ENCODE peak calls at places on chromosome X, in seven cellular contexts. J is SHP77, B is left lobe of liver, N is mammary epithelial cell, Y is HCT116, O is lower lobe of right lung, P is NCI-H1105. M is an unnamed sample.

GRCh38 chrX:74526786-74527185 is 87.6 kb downstream of the RLIM start:
- DNase-seq in J (no peak), B (no peak), N (no peak), Y (no peak), O (no peak), P (no peak), M (no peak)

GRCh38 chrX:120604359-120604782 is 470 bp downstream of the MCTS1 start:
- DNase-seq in J (peak; percentile 21), B (peak; percentile 45), N (peak; percentile 25), Y (no peak), O (no peak), P (no peak), M (no peak)

GRCh38 chrX:71301195-71301924 is at the start of gene ITGB1BP2:
- DNase-seq in J (no peak), B (no peak), N (no peak), Y (no peak), O (no peak), P (no peak), M (no peak)

GRCh38 chrX:9062621-9063020 is 28.7 kb upstream of the FAM9B start:
- DNase-seq in J (no peak), B (no peak), N (no peak), Y (no peak), O (no peak), P (no peak), M (no peak)

GRCh38 chrX:57906790-57907189 is 3.5 kb downstream of the ZXDA start:
- DNase-seq in J (no peak), B (no peak), N (peak; percentile 24), Y (no peak), O (no peak), P (no peak), M (no peak)

GRCh38 chrX:13248867-13249521 is 70.9 kb downstream of the ATXN3L start:
- DNase-seq in J (no peak), B (no peak), N (no peak), Y (no peak), O (no peak), P (no peak), M (no peak)

GRCh38 chrX:56385336-56385735 is 153.2 kb downstream of the KLF8 start:
- DNase-seq in J (no peak), B (no peak), N (no peak), Y (no peak), O (no peak), P (no peak), M (no peak)

GRCh38 chrX:66677430-66677829 is 38.6 kb upstream of the EDA2R start:
- DNase-seq in J (no peak), B (no peak), N (peak; percentile 8), Y (no peak), O (no peak), P (no peak), M (no peak)

GRCh38 chrX:40383360-40383759 is 197.4 kb upstream of the ATP6AP2 start:
- DNase-seq in J (no peak), B (no peak), N (no peak), Y (no peak), O (no peak), P (no peak), M (no peak)

GRCh38 chrX:10617964-10618342 is 2.4 kb downstream of the MID1 start:
- DNase-seq in J (peak; percentile 39), B (no peak), N (peak; percentile 67), Y (no peak), O (no peak), P (no peak), M (no peak)

GRCh38 chrX:22135994-22136684 is 104.0 kb downstream of the PHEX start:
- DNase-seq in J (peak; percentile 9), B (no peak), N (peak; percentile 79), Y (peak; percentile 16), O (no peak), P (peak; percentile 29), M (no peak)

GRCh38 chrX:26914232-26914631 is 548.9 kb downstream of the PPP4R3C start:
- DNase-seq in J (no peak), B (no peak), N (no peak), Y (no peak), O (no peak), P (no peak), M (no peak)

GRCh38 chrX:38233891-38234807 is 13.5 kb upstream of the SRPX start:
- DNase-seq in J (no peak), B (no peak), N (peak; percentile 61), Y (no peak), O (no peak), P (no peak), M (no peak)

GRCh38 chrX:118963159-118963558 is 11.3 kb upstream of the LONRF3 start:
- DNase-seq in J (no peak), B (no peak), N (peak; percentile 29), Y (no peak), O (no peak), P (no peak), M (no peak)

GRCh38 chrX:23662853-23663252 is 4.4 kb upstream of the PRDX4 start:
- DNase-seq in J (no peak), B (no peak), N (peak; percentile 13), Y (no peak), O (no peak), P (no peak), M (no peak)

GRCh38 chrX:120452131-120452530 is 17.0 kb downstream of the LAMP2 start:
- DNase-seq in J (no peak), B (no peak), N (no peak), Y (no peak), O (no peak), P (no peak), M (no peak)

GRCh38 chrX:77527233-77528001 is 80.2 kb downstream of the FGF16 start:
- DNase-seq in J (no peak), B (no peak), N (no peak), Y (no peak), O (no peak), P (no peak), M (no peak)

M was measured in keratinocyte.